ENCODE peak calls at places on chromosomes 16 and 17, in ten cellular contexts. N is fibroblast of lung, P is MM.1S, C is adrenal gland, O is transverse colon, F is ascending aorta, X is bronchial epithelial cell, S is stomach, A is breast epithelium, H is endothelial cell of umbilical vein. T is an unnamed sample. For H3K36me3, the result is how much of the 10 kb centered on the place peaks cover.

GRCh38 chr17:49748791-49749190 is 15.1 kb downstream of the FAM117A start:
- DNase-seq in H (no peak), C (no peak), O (peak), X (no peak), P (peak), A (no peak), S (no peak), N (no peak), F (no peak), T (no peak)

GRCh38 chr17:64200080-64201042 is 62.7 kb downstream of the TEX2 start:
- DNase-seq in N (peak), C (no peak), O (no peak), A (no peak), P (peak), S (no peak), H (no peak), X (no peak), F (no peak), T (no peak)

GRCh38 chr17:54307326-54307725 is 484.6 kb downstream of the KIF2B start:
- DNase-seq in S (no peak), H (no peak), A (no peak), N (no peak), P (no peak), O (no peak), F (no peak), X (peak), C (no peak), T (no peak)

GRCh38 chr17:12623220-12623848 is 42.4 kb upstream of the MYOCD start:
- DNase-seq in X (no peak), P (no peak), A (no peak), H (no peak), F (no peak), S (no peak), O (no peak), C (no peak), N (no peak), T (no peak)

GRCh38 chr16:29808219-29808900 is 2.0 kb downstream of the MAZ start:
- DNase-seq in F (no peak), S (no peak), N (no peak), O (no peak), H (no peak), C (peak), P (no peak), X (no peak), A (no peak), T (no peak)

GRCh38 chr16:7397901-7398300 is 65.3 kb downstream of the RBFOX1 start:
- DNase-seq in O (no peak), C (no peak), S (no peak), H (no peak), N (no peak), F (no peak), P (no peak), A (no peak), X (no peak), T (no peak)

GRCh38 chr16:82609140-82609539 is 17.6 kb upstream of the CDH13 start:
- DNase-seq in A (no peak), O (no peak), P (no peak), H (no peak), F (no peak), N (no peak), X (no peak), C (no peak), S (no peak), T (no peak)

GRCh38 chr17:44059101-44059892 is 7.2 kb downstream of the LSM12 start:
- DNase-seq in P (no peak), H (no peak), A (no peak), C (no peak), X (no peak), O (no peak), N (no peak), S (no peak), F (no peak), T (no peak)

GRCh38 chr16:28181557-28181914 is 30.2 kb downstream of the XPO6 start:
- DNase-seq in S (peak), A (no peak), O (no peak), F (peak), N (peak), P (no peak), H (peak), X (peak), C (peak), T (peak)

GRCh38 chr16:700684-701584 is 4.7 kb downstream of the FBXL16 start:
- DNase-seq in O (no peak), P (no peak), A (no peak), F (no peak), S (no peak), X (no peak), N (no peak), C (peak), H (no peak), T (no peak)

GRCh38 chr16:1932050-1933028 is 10.7 kb downstream of the MSRB1 start:
- DNase-seq in H (no peak), O (peak), P (no peak), A (no peak), F (no peak), N (peak), C (peak), X (peak), S (peak), T (no peak)

GRCh38 chr16:30927789-30928378 is 4.5 kb downstream of the FBXL19 start:
- DNase-seq in S (no peak), X (peak), C (peak), F (no peak), H (peak), P (peak), A (peak), N (peak), O (peak), T (no peak)

GRCh38 chr16:52629296-52629695 is 82.4 kb upstream of the TOX3 start:
- DNase-seq in O (no peak), P (no peak), N (no peak), X (peak), A (no peak), S (no peak), F (no peak), C (no peak), H (no peak), T (no peak)

GRCh38 chr16:66695474-66695934 is 1.0 kb downstream of the CMTM4 start:
- DNase-seq in S (no peak), A (peak), H (no peak), O (peak), X (no peak), C (no peak), N (no peak), P (no peak), F (no peak), T (no peak)

GRCh38 chr17:75783069-75783783 is 1.4 kb upstream of the UNK start:
- DNase-seq in P (peak), X (peak), O (no peak), H (peak), S (no peak), C (no peak), A (no peak), N (peak), F (no peak), T (no peak)

GRCh38 chr16:3122926-3123570 is 10.7 kb downstream of the ZNF205 start:
- DNase-seq in P (no peak), F (no peak), X (no peak), S (no peak), H (no peak), C (no peak), O (no peak), A (no peak), N (no peak), T (no peak)

GRCh38 chr17:37710344-37710886 is 34.4 kb downstream of the HNF1B start:
- DNase-seq in P (no peak), C (no peak), X (peak), H (peak), F (no peak), A (no peak), O (peak), S (peak), N (peak), T (no peak)

GRCh38 chr17:49506282-49506681 is 11.2 kb downstream of the NGFR start:
- DNase-seq in C (no peak), A (no peak), P (no peak), X (no peak), O (no peak), S (no peak), H (no peak), N (no peak), F (no peak), T (no peak)

GRCh38 chr16:14502932-14503741 is 126.9 kb downstream of the PARN start:
- DNase-seq in A (no peak), S (no peak), P (peak), O (no peak), F (no peak), C (no peak), H (no peak), X (peak), N (peak), T (no peak)

GRCh38 chr16:85194528-85195270 is 82.4 kb upstream of the CIBAR2 start:
- DNase-seq in O (no peak), S (no peak), P (no peak), X (no peak), H (peak), A (no peak), C (no peak), F (no peak), N (no peak), T (no peak)

DNA sequence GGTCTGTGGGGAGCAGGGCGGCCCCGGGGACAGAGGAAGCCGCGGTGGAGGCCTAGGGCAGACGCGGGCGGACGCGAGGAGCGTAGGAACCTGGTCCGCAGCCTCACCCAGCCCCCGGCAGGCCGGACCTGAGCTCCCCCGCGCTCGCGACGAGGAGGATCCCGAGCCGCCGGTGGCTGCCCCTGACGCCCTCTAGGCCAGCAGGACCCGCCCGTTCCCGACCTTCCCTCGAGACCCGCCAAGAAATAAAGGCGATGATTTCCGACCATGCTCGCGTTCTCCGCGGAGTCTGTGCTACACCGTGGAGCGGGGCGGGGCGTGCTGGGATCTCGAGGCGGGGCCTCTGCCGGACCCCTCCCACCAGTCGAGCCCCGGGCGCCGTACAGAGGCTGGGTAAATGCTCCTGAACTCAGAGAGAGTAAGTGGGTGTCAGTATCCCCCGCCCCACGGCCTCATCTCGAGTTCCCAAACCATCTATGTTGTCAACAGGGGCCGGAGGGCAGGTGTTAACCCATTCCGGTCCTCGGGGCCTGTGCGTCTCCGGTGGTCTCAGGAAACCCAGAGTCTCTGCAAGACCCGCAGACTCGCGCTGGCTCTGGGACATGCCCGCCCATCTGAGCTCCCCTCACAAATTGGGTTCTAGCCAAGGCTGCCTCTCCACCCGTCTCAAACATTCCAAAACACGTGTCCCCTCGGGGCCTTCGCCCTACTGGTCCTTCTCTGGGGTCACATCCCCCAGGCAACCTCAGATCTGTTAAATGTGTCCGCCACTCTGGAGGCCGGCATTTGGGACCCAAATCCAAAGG is 13.7 kb downstream of the SYCE1L start:
- DNase-seq in H (peak), F (peak), S (peak), N (peak), A (peak), P (peak), O (peak), X (no peak), C (peak), T (no peak)
- H3K4me3 ChIP-seq in H (peak), F (peak), S (peak), N (peak), A (peak), P (peak), O (peak), X (peak), C (peak), T (peak)

GRCh38 chr16:18943414-18943813 is 17.2 kb upstream of the SMG1 start:
- DNase-seq in F (no peak), O (no peak), X (no peak), S (no peak), P (no peak), C (no peak), H (no peak), N (no peak), A (no peak), T (no peak)
- H3K36me3 ChIP-seq in F (under half), O (under half), X (under half), S (under half), P (under half), C (under half), H (under half), N (under half), A (under half), T (under half)

DNA sequence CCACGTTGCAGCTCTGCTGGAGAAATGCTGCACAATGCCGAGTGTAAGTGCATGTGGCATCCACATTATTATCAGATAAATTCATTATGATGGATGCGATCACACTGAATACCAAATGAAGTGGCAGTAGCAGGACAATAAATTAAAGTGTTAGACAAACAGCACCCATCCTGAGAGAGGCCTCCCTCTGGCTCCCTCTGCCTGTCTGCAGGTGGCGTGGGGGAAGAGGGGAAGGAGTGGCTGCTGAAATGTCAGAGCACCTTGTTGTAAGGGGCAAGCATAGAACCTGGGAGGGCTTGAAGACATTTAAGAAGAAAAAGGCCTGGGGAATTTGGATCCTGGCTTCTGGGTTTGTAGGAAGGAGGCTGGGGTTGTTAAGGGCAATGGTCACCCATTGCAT is 324.1 kb downstream of the HAPSTR1 start:
- DNase-seq in X (no peak), S (no peak), H (no peak), C (no peak), N (no peak), P (no peak), F (no peak), O (no peak), A (no peak), T (no peak)
- TF ChIP-seq CTCF in X (no peak), S (no peak), H (no peak), C (no peak), N (no peak), P (no peak), F (no peak), O (no peak), A (no peak), T (no peak)

DNA sequence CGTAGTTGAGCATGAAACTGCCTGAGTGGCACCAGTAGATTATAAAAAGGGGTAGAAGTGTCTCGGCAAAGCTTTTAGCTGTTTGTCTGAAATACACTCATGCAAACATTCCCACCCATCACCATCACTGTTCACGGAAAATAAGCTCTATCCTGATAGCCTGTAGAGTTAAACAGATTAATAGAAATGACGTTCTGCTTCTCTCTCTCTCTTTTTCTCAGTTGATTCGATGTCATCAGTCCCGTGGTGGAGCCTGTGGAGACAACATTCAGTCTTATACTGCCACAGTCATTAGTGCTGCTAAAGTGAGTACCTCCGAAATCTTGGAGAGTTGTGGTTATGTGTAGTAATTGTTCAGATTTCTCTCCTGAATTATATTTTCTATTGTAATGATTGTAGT is 224.7 kb downstream of the BCAS3 start:
- DNase-seq in A (no peak), S (no peak), O (no peak), N (peak), H (no peak), P (no peak), C (no peak), X (no peak), F (no peak), T (no peak)
- H3K4me3 ChIP-seq in A (no peak), S (no peak), O (no peak), N (peak), H (no peak), P (no peak), C (no peak), X (no peak), F (peak), T (peak)

DNA sequence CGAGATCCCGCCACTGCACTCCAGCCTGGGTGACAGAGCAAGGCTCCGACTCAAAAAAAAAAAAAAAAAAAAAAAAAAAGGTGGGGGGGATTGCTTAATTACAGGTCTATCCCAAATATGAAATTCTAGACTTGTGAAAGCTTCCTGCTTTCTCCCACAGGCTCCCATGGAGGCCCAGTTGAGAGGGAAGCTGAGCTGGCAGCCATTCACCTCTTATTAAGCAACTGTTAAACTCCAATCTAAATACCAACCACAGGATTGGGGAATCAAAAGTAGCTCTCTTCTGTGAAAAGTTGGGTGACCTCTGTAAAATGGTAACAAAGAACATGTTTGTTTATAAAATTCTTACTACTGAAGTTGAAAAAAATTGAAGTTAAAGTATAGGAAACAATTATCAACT is 45.8 kb upstream of the STAC2 start:
- DNase-seq in F (no peak), A (no peak), X (no peak), H (no peak), N (peak), C (no peak), P (no peak), O (no peak), S (no peak), T (no peak)
- H3K36me3 ChIP-seq in F (half or more), A (under half), X (under half), H (under half), N (under half), C (under half), P (under half), O (half or more), S (half or more), T (under half)

T was measured in thoracic aorta.